ENCODE peak calls at places on chromosomes 11 and 22, in six cellular contexts. One of them, this sample, is unnamed.

GRCh38 chr11:44079376-44079775 is 13.3 kb downstream of the ACCS start:
- DNase-seq in cardiac muscle cell: no peak
- DNase-seq in fibroblast of the aortic adventitia: no peak
- DNase-seq in GM10248: no peak
- DNase-seq in adrenal gland: no peak
- DNase-seq in tibial artery: no peak
- DNase-seq in this sample: no peak

GRCh38 chr11:12859872-12860657 is 149.1 kb upstream of the RASSF10 start:
- DNase-seq in GM10248: no peak
- DNase-seq in adrenal gland: no peak
- DNase-seq in fibroblast of the aortic adventitia: no peak
- DNase-seq in tibial artery: no peak
- DNase-seq in cardiac muscle cell: no peak
- DNase-seq in this sample: no peak

GRCh38 chr11:71580057-71581003 is 2.3 kb downstream of the KRTAP5-11 start:
- DNase-seq in cardiac muscle cell: peak
- DNase-seq in tibial artery: no peak
- DNase-seq in fibroblast of the aortic adventitia: peak
- DNase-seq in GM10248: peak
- DNase-seq in adrenal gland: peak
- DNase-seq in this sample: peak

GRCh38 chr22:27591060-27591459 is 210.5 kb downstream of the MN1 start:
- DNase-seq in cardiac muscle cell: no peak
- DNase-seq in GM10248: no peak
- DNase-seq in adrenal gland: peak
- DNase-seq in fibroblast of the aortic adventitia: no peak
- DNase-seq in tibial artery: no peak
- DNase-seq in this sample: no peak

GRCh38 chr22:36162127-36163034 is 1.8 kb upstream of the APOL3 start:
- DNase-seq in adrenal gland: no peak
- DNase-seq in cardiac muscle cell: no peak
- DNase-seq in tibial artery: no peak
- DNase-seq in GM10248: peak
- DNase-seq in fibroblast of the aortic adventitia: no peak
- DNase-seq in this sample: no peak

GRCh38 chr11:61297741-61298140 is 2.6 kb upstream of the VWCE start:
- DNase-seq in tibial artery: no peak
- DNase-seq in cardiac muscle cell: no peak
- DNase-seq in adrenal gland: peak
- DNase-seq in fibroblast of the aortic adventitia: peak
- DNase-seq in GM10248: no peak
- DNase-seq in this sample: no peak

GRCh38 chr11:128467041-128467440 is 120.3 kb downstream of the ETS1 start:
- DNase-seq in GM10248: no peak
- DNase-seq in tibial artery: no peak
- DNase-seq in cardiac muscle cell: no peak
- DNase-seq in adrenal gland: no peak
- DNase-seq in fibroblast of the aortic adventitia: no peak
- DNase-seq in this sample: no peak

GRCh38 chr11:88367310-88367709 is 29.8 kb upstream of the CTSC start:
- DNase-seq in cardiac muscle cell: no peak
- DNase-seq in GM10248: no peak
- DNase-seq in tibial artery: no peak
- DNase-seq in fibroblast of the aortic adventitia: no peak
- DNase-seq in adrenal gland: no peak
- DNase-seq in this sample: no peak

GRCh38 chr11:8101421-8101820 is 20.4 kb downstream of the TUB start:
- DNase-seq in fibroblast of the aortic adventitia: no peak
- DNase-seq in adrenal gland: peak
- DNase-seq in tibial artery: no peak
- DNase-seq in GM10248: no peak
- DNase-seq in cardiac muscle cell: no peak
- DNase-seq in this sample: no peak

GRCh38 chr22:38569181-38569971 is 607 bp downstream of the DMC1 start:
- DNase-seq in adrenal gland: no peak
- DNase-seq in tibial artery: peak
- DNase-seq in GM10248: no peak
- DNase-seq in fibroblast of the aortic adventitia: no peak
- DNase-seq in cardiac muscle cell: no peak
- DNase-seq in this sample: peak

GRCh38 chr22:26170112-26170492 is 840 bp downstream of the SEZ6L start:
- DNase-seq in tibial artery: no peak
- DNase-seq in adrenal gland: no peak
- DNase-seq in cardiac muscle cell: no peak
- DNase-seq in GM10248: peak
- DNase-seq in fibroblast of the aortic adventitia: no peak
- DNase-seq in this sample: no peak

GRCh38 chr22:42188808-42189447 is 58.3 kb upstream of the CYP2D6 start:
- DNase-seq in GM10248: no peak
- DNase-seq in adrenal gland: no peak
- DNase-seq in fibroblast of the aortic adventitia: no peak
- DNase-seq in cardiac muscle cell: no peak
- DNase-seq in tibial artery: no peak
- DNase-seq in this sample: peak

GRCh38 chr11:34794696-34795095 is 121.5 kb downstream of the APIP start:
- DNase-seq in cardiac muscle cell: no peak
- DNase-seq in fibroblast of the aortic adventitia: no peak
- DNase-seq in adrenal gland: no peak
- DNase-seq in GM10248: no peak
- DNase-seq in tibial artery: no peak
- DNase-seq in this sample: no peak

GRCh38 chr22:23213581-23214341 is 33.5 kb downstream of the BCR start:
- DNase-seq in GM10248: no peak
- DNase-seq in tibial artery: no peak
- DNase-seq in fibroblast of the aortic adventitia: no peak
- DNase-seq in adrenal gland: no peak
- DNase-seq in cardiac muscle cell: no peak
- DNase-seq in this sample: no peak

GRCh38 chr22:36461665-36462474 is 19.6 kb downstream of the TXN2 start:
- DNase-seq in GM10248: no peak
- DNase-seq in fibroblast of the aortic adventitia: peak
- DNase-seq in cardiac muscle cell: peak
- DNase-seq in adrenal gland: peak
- DNase-seq in tibial artery: peak
- DNase-seq in this sample: peak

GRCh38 chr22:36303874-36304273 is 50.9 kb downstream of the APOL1 start:
- DNase-seq in adrenal gland: no peak
- DNase-seq in cardiac muscle cell: no peak
- DNase-seq in fibroblast of the aortic adventitia: no peak
- DNase-seq in tibial artery: no peak
- DNase-seq in GM10248: no peak
- DNase-seq in this sample: peak

GRCh38 chr11:67357831-67358555 is 4.6 kb upstream of the POLD4 start:
- DNase-seq in cardiac muscle cell: no peak
- DNase-seq in fibroblast of the aortic adventitia: peak
- DNase-seq in adrenal gland: no peak
- DNase-seq in GM10248: peak
- DNase-seq in tibial artery: no peak
- DNase-seq in this sample: no peak

GRCh38 chr11:59923813-59924212 is 14.4 kb upstream of the OOSP1 start:
- DNase-seq in tibial artery: no peak
- DNase-seq in GM10248: no peak
- DNase-seq in fibroblast of the aortic adventitia: peak
- DNase-seq in adrenal gland: no peak
- DNase-seq in cardiac muscle cell: no peak
- DNase-seq in this sample: no peak

GRCh38 chr11:71489311-71490043 is 36.5 kb downstream of the NADSYN1 start:
- DNase-seq in adrenal gland: peak
- DNase-seq in GM10248: peak
- DNase-seq in fibroblast of the aortic adventitia: peak
- DNase-seq in tibial artery: no peak
- DNase-seq in cardiac muscle cell: no peak
- DNase-seq in this sample: peak

GRCh38 chr11:29842061-29842460 is 174.8 kb downstream of the KCNA4 start:
- DNase-seq in tibial artery: no peak
- DNase-seq in adrenal gland: no peak
- DNase-seq in fibroblast of the aortic adventitia: no peak
- DNase-seq in cardiac muscle cell: no peak
- DNase-seq in GM10248: no peak
- DNase-seq in this sample: no peak

GRCh38 chr11:30991802-30992512 is 377.6 kb downstream of the DCDC1 start:
- DNase-seq in adrenal gland: no peak
- DNase-seq in cardiac muscle cell: no peak
- DNase-seq in GM10248: no peak
- DNase-seq in tibial artery: no peak
- DNase-seq in fibroblast of the aortic adventitia: no peak
- DNase-seq in this sample: no peak

GRCh38 chr11:32105871-32106312 is 15.0 kb downstream of the RCN1 start:
- DNase-seq in cardiac muscle cell: no peak
- DNase-seq in fibroblast of the aortic adventitia: no peak
- DNase-seq in adrenal gland: no peak
- DNase-seq in GM10248: peak
- DNase-seq in tibial artery: no peak
- DNase-seq in this sample: no peak

GRCh38 chr11:87072787-87073186 is 35.1 kb downstream of the TMEM135 start:
- DNase-seq in GM10248: no peak
- DNase-seq in fibroblast of the aortic adventitia: no peak
- DNase-seq in cardiac muscle cell: no peak
- DNase-seq in tibial artery: no peak
- DNase-seq in adrenal gland: no peak
- DNase-seq in this sample: no peak

GRCh38 chr11:65854871-65855837 is 2.8 kb downstream of the CFL1 start:
- DNase-seq in fibroblast of the aortic adventitia: no peak
- DNase-seq in adrenal gland: peak
- DNase-seq in cardiac muscle cell: no peak
- DNase-seq in GM10248: no peak
- DNase-seq in tibial artery: peak
- DNase-seq in this sample: no peak

GRCh38 chr11:123194308-123195181 is 503 bp downstream of the CLMP start:
- DNase-seq in cardiac muscle cell: peak
- DNase-seq in GM10248: no peak
- DNase-seq in adrenal gland: peak
- DNase-seq in tibial artery: peak
- DNase-seq in fibroblast of the aortic adventitia: peak
- DNase-seq in this sample: peak

GRCh38 chr22:32823024-32823730 is 21.7 kb downstream of the TIMP3 start:
- DNase-seq in cardiac muscle cell: peak
- DNase-seq in tibial artery: peak
- DNase-seq in GM10248: peak
- DNase-seq in fibroblast of the aortic adventitia: peak
- DNase-seq in adrenal gland: peak
- DNase-seq in this sample: peak

GRCh38 chr11:68935066-68935465 is 31.4 kb downstream of the IGHMBP2 start:
- DNase-seq in adrenal gland: no peak
- DNase-seq in fibroblast of the aortic adventitia: no peak
- DNase-seq in GM10248: no peak
- DNase-seq in cardiac muscle cell: no peak
- DNase-seq in tibial artery: no peak
- DNase-seq in this sample: no peak

GRCh38 chr11:95776859-95777258 is 12.7 kb downstream of the FAM76B start:
- DNase-seq in cardiac muscle cell: no peak
- DNase-seq in GM10248: no peak
- DNase-seq in fibroblast of the aortic adventitia: no peak
- DNase-seq in tibial artery: no peak
- DNase-seq in adrenal gland: no peak
- DNase-seq in this sample: no peak

GRCh38 chr11:95780544-95780943 is 9.0 kb downstream of the FAM76B start:
- DNase-seq in GM10248: no peak
- DNase-seq in fibroblast of the aortic adventitia: no peak
- DNase-seq in tibial artery: no peak
- DNase-seq in adrenal gland: no peak
- DNase-seq in cardiac muscle cell: no peak
- DNase-seq in this sample: no peak

DNA sequence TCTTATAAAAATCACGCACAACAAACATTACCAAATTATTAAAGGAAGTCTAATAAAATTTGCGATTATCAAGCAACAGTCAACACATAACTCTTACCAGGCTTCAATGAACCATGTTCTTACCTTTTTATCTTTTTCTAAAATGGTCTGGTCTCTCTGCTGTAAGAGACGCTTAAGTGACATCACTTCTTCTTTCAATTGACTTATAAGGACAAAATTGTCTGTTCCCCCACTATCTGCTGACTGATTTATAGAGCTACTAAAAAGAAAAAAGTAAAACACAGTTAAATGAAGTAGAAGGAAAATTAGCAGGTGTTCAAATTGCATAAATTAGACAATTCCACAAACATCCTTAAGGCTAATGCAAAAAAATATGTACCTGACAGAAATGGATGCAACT is 10.9 kb downstream of the FAM76B start:
- DNase-seq in tibial artery: no peak
- DNase-seq in adrenal gland: no peak
- DNase-seq in GM10248: no peak
- DNase-seq in fibroblast of the aortic adventitia: no peak
- DNase-seq in cardiac muscle cell: no peak
- DNase-seq in this sample: no peak
- TF ChIP-seq CTCF in tibial artery: no peak
- TF ChIP-seq CTCF in adrenal gland: no peak
- TF ChIP-seq CTCF in GM10248: no peak
- TF ChIP-seq CTCF in fibroblast of the aortic adventitia: no peak
- TF ChIP-seq CTCF in cardiac muscle cell: no peak
- TF ChIP-seq CTCF in this sample: no peak

DNA sequence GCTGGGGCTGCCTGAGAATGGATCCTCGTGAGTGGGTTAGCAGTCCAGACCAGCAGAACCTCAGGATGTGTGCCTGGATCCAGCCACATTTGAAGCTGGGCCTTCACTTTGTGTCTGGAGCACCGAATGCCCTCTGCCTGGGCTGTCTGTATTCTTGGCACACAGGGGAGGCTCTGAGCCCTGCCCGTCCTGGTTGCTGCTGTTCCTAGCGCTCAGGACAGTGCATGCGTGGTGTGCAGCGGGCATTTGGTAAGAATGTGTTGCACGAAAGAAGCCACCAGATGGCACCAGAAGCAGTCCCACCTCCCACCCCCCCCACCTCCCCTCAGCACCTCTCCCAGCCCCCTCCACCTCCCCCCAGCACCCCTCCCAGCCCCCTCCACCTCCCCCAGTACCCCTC is 4.1 kb upstream of the MAPK11 start:
- DNase-seq in tibial artery: no peak
- DNase-seq in fibroblast of the aortic adventitia: peak
- DNase-seq in adrenal gland: peak
- DNase-seq in cardiac muscle cell: peak
- DNase-seq in GM10248: peak
- DNase-seq in this sample: peak
- TF ChIP-seq CTCF in tibial artery: peak
- TF ChIP-seq CTCF in fibroblast of the aortic adventitia: peak
- TF ChIP-seq CTCF in adrenal gland: peak
- TF ChIP-seq CTCF in cardiac muscle cell: peak
- TF ChIP-seq CTCF in GM10248: peak
- TF ChIP-seq CTCF in this sample: peak

GRCh38 chr11:57324886-57325734 is at the start of gene TNKS1BP1:
- DNase-seq in cardiac muscle cell: peak
- DNase-seq in tibial artery: peak
- DNase-seq in adrenal gland: peak
- DNase-seq in fibroblast of the aortic adventitia: peak
- DNase-seq in GM10248: peak
- DNase-seq in this sample: peak
- TF ChIP-seq CTCF in cardiac muscle cell: no peak
- TF ChIP-seq CTCF in tibial artery: no peak
- TF ChIP-seq CTCF in adrenal gland: peak
- TF ChIP-seq CTCF in fibroblast of the aortic adventitia: peak
- TF ChIP-seq CTCF in GM10248: no peak
- TF ChIP-seq CTCF in this sample: no peak

DNA sequence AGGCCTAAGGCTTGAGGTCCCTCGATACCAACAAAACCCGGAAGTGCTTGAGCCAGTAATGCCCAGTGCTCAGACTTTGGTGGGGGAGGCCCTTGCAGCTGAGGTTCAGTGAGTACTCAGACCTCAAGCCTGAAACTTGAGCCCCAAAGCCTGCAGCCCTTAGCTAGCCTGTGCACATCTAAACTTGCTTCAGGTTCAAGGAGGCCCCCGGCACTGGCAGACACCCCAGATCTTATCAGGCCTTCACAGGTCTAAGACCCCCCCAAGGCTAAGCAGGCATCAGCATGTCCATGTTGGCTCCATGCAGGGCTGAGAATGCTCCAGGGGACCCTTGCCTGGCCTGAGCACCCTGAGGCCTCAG is 993 bp upstream of the CASTOR1 start:
- DNase-seq in fibroblast of the aortic adventitia: no peak
- DNase-seq in tibial artery: no peak
- DNase-seq in adrenal gland: no peak
- DNase-seq in cardiac muscle cell: no peak
- DNase-seq in GM10248: peak
- DNase-seq in this sample: no peak
- TF ChIP-seq CTCF in fibroblast of the aortic adventitia: no peak
- TF ChIP-seq CTCF in tibial artery: no peak
- TF ChIP-seq CTCF in adrenal gland: no peak
- TF ChIP-seq CTCF in cardiac muscle cell: no peak
- TF ChIP-seq CTCF in GM10248: no peak
- TF ChIP-seq CTCF in this sample: no peak

This sample was measured in Calu3.